ENCODE peak calls at places on chromosomes 2 and 18, in six cellular contexts. P, I, E, Q, Y and X are unnamed samples.

GRCh38 chr18:78330761-78331160 is 648.9 kb upstream of the SALL3 start:
- DNase-seq in Y (no peak), P (no peak), Q (no peak), I (no peak), E (no peak), X (no peak)

GRCh38 chr2:219396863-219397457 is 9.2 kb upstream of the DNPEP start:
- DNase-seq in P (peak; percentile 25), I (no peak), E (peak; percentile 22), Y (no peak), Q (no peak), X (no peak)

GRCh38 chr2:64698068-64698645 is 44.4 kb upstream of the SERTAD2 start:
- DNase-seq in E (no peak), P (no peak), I (no peak), Q (no peak), Y (no peak), X (no peak)

GRCh38 chr2:191857406-191857805 is 10.5 kb upstream of the CAVIN2 start:
- DNase-seq in P (peak; percentile 83), I (no peak), Y (no peak), Q (no peak), E (no peak), X (no peak)

GRCh38 chr2:40797115-40797514 is 345.2 kb upstream of the SLC8A1 start:
- DNase-seq in Q (no peak), I (no peak), Y (no peak), E (no peak), P (peak; percentile 66), X (no peak)

GRCh38 chr2:186984481-186984880 is 135.5 kb upstream of the ZSWIM2 start:
- DNase-seq in E (no peak), I (no peak), P (peak; percentile 90), Y (no peak), Q (no peak), X (no peak)

GRCh38 chr2:127593228-127594115 is 52.5 kb upstream of the GPR17 start:
- DNase-seq in E (no peak), P (peak; percentile 29), Y (no peak), Q (no peak), I (no peak), X (peak; percentile 5)

GRCh38 chr2:85935746-85936208 is 47.0 kb upstream of the ST3GAL5 start:
- DNase-seq in Q (no peak), P (no peak), I (peak; percentile 55), E (no peak), Y (no peak), X (no peak)

GRCh38 chr2:53740170-53740569 is 27.4 kb upstream of the CHAC2 start:
- DNase-seq in Y (no peak), Q (no peak), E (no peak), P (peak; percentile 68), I (peak; percentile 44), X (no peak)

GRCh38 chr2:190553254-190553653 is 18.7 kb upstream of the NEMP2 start:
- DNase-seq in E (no peak), P (no peak), Y (no peak), I (no peak), Q (no peak), X (no peak)

GRCh38 chr2:197707316-197708213 is 2.4 kb downstream of the MARS2 start:
- DNase-seq in E (peak; percentile 25), Q (no peak), I (peak; percentile 59), P (peak; percentile 70), Y (no peak), X (no peak)

GRCh38 chr18:13703899-13704298 is 22.5 kb downstream of the FAM210A start:
- DNase-seq in Q (no peak), I (no peak), Y (no peak), E (no peak), P (peak; percentile 54), X (no peak)

GRCh38 chr2:120722603-120723421 is 12.9 kb upstream of the GLI2 start:
- DNase-seq in Y (no peak), Q (no peak), E (no peak), I (no peak), P (no peak), X (no peak)

GRCh38 chr2:197269173-197269572 is 41.4 kb downstream of the ANKRD44 start:
- DNase-seq in E (peak; percentile 51), Y (no peak), I (no peak), P (peak; percentile 20), Q (no peak), X (no peak)

GRCh38 chr2:162071016-162071415 is 3.0 kb downstream of the DPP4 start:
- DNase-seq in E (no peak), P (no peak), Q (no peak), I (no peak), Y (no peak), X (no peak)